ENCODE peak calls at places on chromosomes 1 and 21, in ten cellular contexts. S, L, I, V, O, E, P, X, U and K are unnamed samples.
A peak's percentile ranks its signal among the peaks of the same experiment; 100 is the strongest.

GRCh38 chr1:30427545-30427944 is 295.8 kb downstream of the MATN1 start:
- DNase-seq in S (peak; percentile 13), L (no peak), I (no peak), V (no peak), O (no peak), E (no peak), P (no peak), X (no peak), U (no peak), K (no peak)

GRCh38 chr1:205387845-205388244 is 31.1 kb upstream of the KLHDC8A start:
- DNase-seq in S (peak; percentile 20), L (no peak), I (no peak), V (no peak), O (no peak), E (no peak), P (no peak), X (no peak), U (no peak), K (no peak)

GRCh38 chr1:162696286-162696862 is 64.1 kb downstream of the DDR2 start:
- DNase-seq in S (peak; percentile 77), L (peak; percentile 74), I (no peak), V (no peak), O (no peak), E (peak; percentile 91), P (peak; percentile 48), X (peak; percentile 89), U (peak; percentile 91), K (peak; percentile 95)

GRCh38 chr1:173388352-173388751 is 88.8 kb upstream of the PRDX6 start:
- DNase-seq in S (no peak), L (no peak), I (no peak), V (no peak), O (no peak), E (no peak), P (no peak), X (no peak), U (no peak), K (no peak)

GRCh38 chr1:175673236-175674150 is 69.9 kb downstream of the TNR start:
- DNase-seq in S (no peak), L (no peak), I (no peak), V (no peak), O (peak; percentile 37), E (no peak), P (no peak), X (peak; percentile 41), U (no peak), K (peak; percentile 0)

GRCh38 chr1:175132456-175132855 is 60.1 kb downstream of the KIAA0040 start:
- DNase-seq in S (no peak), L (no peak), I (no peak), V (no peak), O (no peak), E (no peak), P (no peak), X (no peak), U (peak; percentile 86), K (peak; percentile 15)

GRCh38 chr21:14080040-14080763 is 130.6 kb downstream of the LIPI start:
- DNase-seq in S (no peak), L (no peak), I (no peak), V (no peak), O (no peak), E (no peak), P (no peak), X (no peak), U (no peak), K (no peak)

GRCh38 chr1:96926176-96926575 is 204.6 kb downstream of the PTBP2 start:
- DNase-seq in S (no peak), L (no peak), I (no peak), V (no peak), O (no peak), E (no peak), P (no peak), X (peak; percentile 51), U (no peak), K (no peak)

GRCh38 chr1:215652371-215652770 is 85.3 kb downstream of the KCTD3 start:
- DNase-seq in S (no peak), L (no peak), I (no peak), V (no peak), O (no peak), E (no peak), P (no peak), X (no peak), U (no peak), K (no peak)

GRCh38 chr1:53919675-53920066 is 25.7 kb downstream of the DIO1 start:
- DNase-seq in S (no peak), L (no peak), I (no peak), V (no peak), O (no peak), E (no peak), P (no peak), X (peak; percentile 36), U (peak; percentile 17), K (peak; percentile 18)

GRCh38 chr1:203128691-203129500 is 1.4 kb downstream of the ADORA1 start:
- DNase-seq in S (peak; percentile 58), L (no peak), I (no peak), V (no peak), O (no peak), E (peak; percentile 46), P (no peak), X (no peak), U (no peak), K (no peak)

GRCh38 chr1:1371354-1371740 is 3.7 kb downstream of the AURKAIP1 start:
- DNase-seq in S (no peak), L (no peak), I (no peak), V (no peak), O (no peak), E (no peak), P (no peak), X (no peak), U (peak; percentile 70), K (no peak)

GRCh38 chr1:62117416-62117815 is 77.2 kb upstream of the L1TD1 start:
- DNase-seq in S (no peak), L (no peak), I (no peak), V (no peak), O (no peak), E (no peak), P (no peak), X (no peak), U (peak; percentile 56), K (no peak)

GRCh38 chr1:184972281-184973055 is 1.8 kb downstream of the NIBAN1 start:
- DNase-seq in S (no peak), L (no peak), I (no peak), V (no peak), O (no peak), E (no peak), P (no peak), X (peak; percentile 60), U (peak; percentile 56), K (peak; percentile 50)

GRCh38 chr1:17460265-17460664 is 20.8 kb upstream of the RCC2 start:
- DNase-seq in S (no peak), L (no peak), I (no peak), V (no peak), O (no peak), E (no peak), P (no peak), X (peak; percentile 99), U (peak; percentile 19), K (no peak)

GRCh38 chr1:56152635-56153034 is 426.7 kb downstream of the PLPP3 start:
- DNase-seq in S (no peak), L (no peak), I (no peak), V (no peak), O (no peak), E (no peak), P (no peak), X (no peak), U (no peak), K (no peak)

GRCh38 chr1:88799433-88799832 is 91.9 kb downstream of the GTF2B start:
- DNase-seq in S (no peak), L (no peak), I (no peak), V (no peak), O (no peak), E (no peak), P (no peak), X (no peak), U (no peak), K (no peak)

GRCh38 chr1:152451254-152451653 is 37.2 kb upstream of the CRNN start:
- DNase-seq in S (no peak), L (no peak), I (no peak), V (no peak), O (no peak), E (no peak), P (no peak), X (peak; percentile 32), U (no peak), K (no peak)
- TF ChIP-seq CTCF in S (no peak), L (no peak), I (no peak), V (no peak), O (peak; percentile 21), E (peak; percentile 4), P (no peak), X (peak; percentile 50), U (peak; percentile 2), K (no peak)

GRCh38 chr1:207020016-207020708 is 12.4 kb downstream of the C1orf116 start:
- DNase-seq in S (no peak), L (no peak), I (peak; percentile 54), V (no peak), O (no peak), E (no peak), P (peak; percentile 75), X (peak; percentile 97), U (no peak), K (no peak)
- TF ChIP-seq CTCF in S (no peak), L (no peak), I (no peak), V (no peak), O (no peak), E (no peak), P (no peak), X (no peak), U (no peak), K (no peak)

GRCh38 chr1:78737241-78737640 is 87.6 kb downstream of the IFI44 start:
- DNase-seq in S (no peak), L (no peak), I (no peak), V (no peak), O (no peak), E (no peak), P (no peak), X (no peak), U (no peak), K (no peak)
- TF ChIP-seq CTCF in S (no peak), L (no peak), I (no peak), V (no peak), O (no peak), E (no peak), P (no peak), X (no peak), U (no peak), K (no peak)

GRCh38 chr1:14924455-14925325 is 228.9 kb upstream of the TMEM51 start:
- DNase-seq in S (no peak), L (peak; percentile 73), I (peak; percentile 43), V (no peak), O (peak; percentile 39), E (peak; percentile 67), P (peak; percentile 69), X (peak; percentile 65), U (peak; percentile 55), K (peak; percentile 68)
- TF ChIP-seq CTCF in S (no peak), L (peak; percentile 25), I (peak; percentile 37), V (no peak), O (no peak), E (peak; percentile 49), P (peak; percentile 15), X (peak; percentile 7), U (peak; percentile 33), K (peak; percentile 18)